ENCODE peak calls at places on chromosomes 3 and 15, in six cellular contexts. A, U, S, E, C and G are unnamed samples.

GRCh38 chr3:72246685-72247084 is 461.7 kb upstream of the PROK2 start:
- DNase-seq in S (no peak), C (peak; percentile 41), A (no peak), E (peak; percentile 50), U (no peak), G (no peak)

GRCh38 chr15:74768771-74769342 is 13.0 kb upstream of the CSK start:
- DNase-seq in C (peak; percentile 75), A (no peak), E (peak; percentile 58), S (peak; percentile 54), U (no peak), G (peak; percentile 62)

GRCh38 chr3:77690284-77690869 is 650.5 kb downstream of the ROBO2 start:
- DNase-seq in A (no peak), S (no peak), C (no peak), E (no peak), U (no peak), G (no peak)

GRCh38 chr15:95032181-95032580 is 800.8 kb downstream of the MCTP2 start:
- DNase-seq in C (no peak), A (no peak), S (no peak), U (peak; percentile 53), E (no peak), G (no peak)

GRCh38 chr15:58378241-58379085 is 53.3 kb upstream of the LIPC start:
- DNase-seq in A (no peak), U (peak; percentile 49), C (no peak), E (no peak), S (no peak), G (no peak)

GRCh38 chr3:127762787-127763105 is 59.6 kb downstream of the MGLL start:
- DNase-seq in C (no peak), A (no peak), U (no peak), E (no peak), S (no peak), G (no peak)

GRCh38 chr3:134652409-134652831 is 1.6 kb upstream of the KY start:
- DNase-seq in E (no peak), A (no peak), U (no peak), C (peak; percentile 28), S (no peak), G (no peak)

GRCh38 chr3:145798691-145799550 is 362.1 kb downstream of the PLOD2 start:
- DNase-seq in C (no peak), A (no peak), S (no peak), U (no peak), E (no peak), G (no peak)

GRCh38 chr15:91980502-91981267 is 127.2 kb downstream of the SLCO3A1 start:
- DNase-seq in U (no peak), S (no peak), E (no peak), C (no peak), A (no peak), G (no peak)

GRCh38 chr3:118710532-118710931 is 324.1 kb downstream of the IGSF11 start:
- DNase-seq in C (no peak), E (no peak), A (no peak), S (no peak), U (no peak), G (no peak)

GRCh38 chr3:48503406-48504050 is 446 bp downstream of the SHISA5 start:
- DNase-seq in C (peak; percentile 54), A (no peak), U (peak; percentile 55), S (peak; percentile 37), E (peak; percentile 46), G (no peak)

GRCh38 chr3:100879445-100879844 is 113.8 kb downstream of the ABI3BP start:
- DNase-seq in S (no peak), U (no peak), A (no peak), E (no peak), C (no peak), G (no peak)

GRCh38 chr3:50448752-50449539 is 54.5 kb downstream of the CACNA2D2 start:
- DNase-seq in E (no peak), C (no peak), S (no peak), U (no peak), A (no peak), G (no peak)

DNA sequence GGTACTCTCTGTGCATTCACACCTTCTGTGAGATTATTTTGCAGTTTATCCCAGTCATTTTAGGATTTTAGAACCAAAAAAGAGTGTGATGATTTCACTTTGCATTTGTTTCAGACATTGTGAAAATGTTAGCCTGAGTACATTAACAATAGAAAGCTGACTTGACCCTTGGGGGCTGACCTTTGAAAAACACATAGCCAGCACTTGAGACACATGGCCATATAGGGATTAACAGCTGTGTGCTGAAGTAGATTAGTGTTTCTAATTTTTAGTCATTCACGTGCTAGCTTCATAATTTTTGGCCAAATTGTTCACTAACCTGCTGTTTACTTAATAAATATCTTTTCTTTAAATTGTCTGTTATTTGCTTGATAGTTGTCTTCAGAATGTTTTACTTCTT is 3.5 kb downstream of the FEM1B start:
- DNase-seq in A (no peak), S (no peak), E (no peak), U (no peak), C (no peak), G (no peak)
- H3K4me3 ChIP-seq in A (peak overlapping the region; percentile 81), S (no peak overlapping the region), E (peak overlapping the region; percentile 95), U (peak overlapping the region; percentile 73), C (peak overlapping the region; percentile 98), G (no peak overlapping the region)

DNA sequence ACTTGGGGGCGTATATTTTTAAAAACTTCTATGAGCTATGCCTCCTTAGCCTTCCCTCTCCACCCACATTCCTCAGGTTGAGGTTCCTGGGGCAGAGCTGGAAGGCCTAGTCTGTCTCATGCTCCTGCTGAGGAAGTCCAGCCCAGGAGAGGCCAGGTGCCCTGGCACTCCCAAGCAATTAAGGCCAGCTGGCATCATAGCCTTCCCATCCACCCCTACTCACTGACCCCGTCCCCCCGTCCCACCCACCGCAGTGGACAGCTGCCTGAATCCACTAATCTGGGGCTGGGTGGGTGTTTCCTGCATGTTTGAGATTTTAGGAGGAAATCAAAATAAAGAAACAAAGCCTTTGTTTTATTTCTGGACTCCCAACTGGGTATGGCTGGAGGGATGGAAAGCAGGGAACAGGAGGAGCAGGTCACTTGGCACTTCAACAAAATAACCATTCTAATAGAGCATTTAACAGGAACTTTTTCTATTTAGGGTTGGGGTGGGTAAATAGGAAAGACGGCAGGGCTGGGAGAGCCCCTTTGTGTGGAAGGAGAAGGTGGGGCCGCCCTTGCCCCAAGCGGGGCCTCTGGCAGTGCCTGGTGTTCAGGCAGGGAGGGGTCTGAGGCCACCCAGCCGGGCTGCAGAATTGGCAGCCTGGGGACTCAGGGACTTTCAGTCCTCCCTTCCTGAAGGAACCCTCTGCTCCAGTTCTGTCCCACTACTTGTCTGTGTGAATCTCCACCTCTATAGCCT is 8.5 kb downstream of the MRAS start:
- DNase-seq in S (no peak), C (no peak), E (no peak), A (no peak), U (no peak), G (no peak)
- H3K27ac ChIP-seq in S (no peak overlapping the region), C (peak overlapping the region; percentile 43), E (peak overlapping the region; percentile 73), A (no peak overlapping the region), U (no peak overlapping the region), G (no peak overlapping the region)

GRCh38 chr3:167375478-167375877 is 4.6 kb downstream of the ZBBX start:
- DNase-seq in S (no peak), E (no peak), C (no peak), U (no peak), A (no peak), G (no peak)

GRCh38 chr3:167382127-167382526 is 2.0 kb upstream of the ZBBX start:
- DNase-seq in U (no peak), C (no peak), A (no peak), S (no peak), E (no peak), G (no peak)

GRCh38 chr3:167380004-167380689 is at the start of gene ZBBX:
- DNase-seq in S (peak; percentile 89), C (peak; percentile 89), A (peak; percentile 67), U (peak; percentile 53), E (peak; percentile 81), G (peak; percentile 87)
- H3K4me3 ChIP-seq in S (peak within 1 kb of the TSS; percentile 22), C (peak within 1 kb of the TSS; percentile 39), A (peak within 1 kb of the TSS; percentile 39), U (peak within 1 kb of the TSS; percentile 77), E (peak within 1 kb of the TSS; percentile 48), G (no peak within 1 kb of the TSS)

DNA sequence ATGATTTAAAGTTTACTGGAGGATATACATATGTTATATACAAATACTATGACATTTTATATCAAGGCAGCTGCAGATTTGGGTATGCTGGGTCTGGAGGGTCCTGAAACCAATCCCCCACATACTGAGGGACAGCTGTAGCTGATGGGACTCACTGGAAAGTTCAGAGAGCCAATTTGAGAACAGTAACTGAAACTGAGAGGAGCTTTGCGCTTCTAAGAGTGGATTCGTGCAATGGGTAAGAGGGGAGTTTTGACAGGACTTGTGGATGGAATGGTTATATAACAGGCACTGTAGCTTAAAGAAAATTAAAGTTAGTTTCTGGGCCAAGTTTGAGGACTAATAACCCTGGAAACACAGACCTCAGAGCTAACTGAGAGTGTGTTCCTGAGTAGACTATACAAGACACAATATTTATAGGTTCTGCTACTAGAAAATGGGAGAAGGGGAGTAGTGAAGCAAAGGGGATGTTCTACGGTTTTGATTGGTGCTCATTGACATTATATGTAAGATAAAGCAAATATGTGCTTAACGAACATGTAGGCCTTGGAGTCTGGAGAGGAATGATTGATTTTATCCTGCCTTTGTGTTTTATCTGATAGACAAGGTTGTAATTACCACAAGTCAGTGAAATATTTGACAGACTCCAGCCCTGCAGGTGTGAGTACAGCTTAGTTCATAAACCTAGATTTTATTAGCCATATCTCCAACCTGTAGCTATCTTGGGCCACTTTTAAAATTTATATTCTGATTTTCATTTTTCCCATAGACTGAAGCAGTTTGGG is 4.8 kb upstream of the ZMAT3 start:
- DNase-seq in U (no peak), E (no peak), C (no peak), A (no peak), S (no peak), G (no peak)
- H3K27ac ChIP-seq in U (no peak overlapping the region), E (no peak overlapping the region), C (no peak overlapping the region), A (no peak overlapping the region), S (no peak overlapping the region), G (no peak overlapping the region)

DNA sequence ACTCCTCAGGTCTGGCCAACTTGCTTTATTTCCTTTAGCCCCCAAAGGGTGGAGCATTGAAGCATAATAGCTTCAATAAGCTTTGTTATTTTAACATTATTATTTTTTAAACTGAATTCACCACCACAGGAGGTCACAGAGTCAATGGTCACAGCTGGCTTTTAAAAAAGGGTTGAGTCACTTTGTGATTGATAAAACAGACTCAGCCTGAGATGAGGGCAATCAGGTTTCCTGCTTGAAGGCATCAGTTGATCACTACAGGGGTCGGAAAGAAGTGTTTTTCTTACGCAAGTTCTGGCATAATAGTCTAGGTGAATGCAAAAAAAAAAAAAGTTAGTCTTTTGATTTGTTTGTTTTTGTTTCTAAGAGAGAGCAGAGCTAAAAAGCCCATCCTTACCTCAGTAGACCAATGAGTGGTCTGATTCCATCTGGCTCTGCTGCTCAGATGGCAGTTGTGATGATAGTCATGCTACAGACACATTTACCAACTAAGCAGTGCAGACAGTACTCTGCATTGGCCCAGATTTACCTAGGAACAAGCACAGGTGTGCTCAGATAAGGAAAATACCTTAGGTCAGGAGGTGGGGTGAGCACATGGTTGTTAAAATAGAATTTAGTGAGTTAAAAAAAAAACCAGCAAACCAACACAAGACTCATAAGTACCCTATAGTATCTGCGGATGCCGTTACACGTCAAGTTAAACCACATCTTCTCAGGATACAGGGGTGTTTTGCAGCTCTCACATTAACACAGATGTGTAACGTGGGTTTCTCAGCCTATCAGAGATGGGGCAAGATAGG is 22.6 kb downstream of the ZNF80 start:
- DNase-seq in C (no peak), A (no peak), S (no peak), U (no peak), E (no peak), G (no peak)
- H3K4me3 ChIP-seq in C (peak overlapping the region; percentile 10), A (no peak overlapping the region), S (no peak overlapping the region), U (peak overlapping the region; percentile 43), E (no peak overlapping the region), G (no peak overlapping the region)

DNA sequence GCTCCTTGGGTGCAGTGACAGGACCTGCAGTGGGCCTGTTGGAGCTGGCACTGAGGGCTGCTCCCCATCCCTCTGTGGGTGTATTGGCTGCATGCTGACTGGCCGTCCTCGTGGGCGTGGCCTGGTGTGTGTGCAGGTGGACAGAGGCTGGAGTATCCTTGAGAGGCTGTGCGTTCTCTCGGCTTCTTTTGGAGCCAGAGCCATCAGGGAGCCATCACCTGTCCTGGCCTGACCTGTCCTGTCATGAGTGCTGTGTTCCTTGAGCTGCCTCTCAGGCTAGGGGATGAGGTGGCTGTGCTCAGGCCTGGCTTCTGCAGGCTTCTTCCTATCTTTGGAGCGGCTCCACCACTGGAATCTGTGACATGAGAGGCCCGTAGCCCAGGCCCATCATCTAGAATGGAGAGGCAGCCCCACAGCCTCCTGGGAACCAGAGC is 61.5 kb downstream of the APBA2 start:
- DNase-seq in C (no peak), A (no peak), S (no peak), E (no peak), U (no peak), G (no peak)
- H3K27ac ChIP-seq in C (no peak overlapping the region), A (no peak overlapping the region), S (no peak overlapping the region), E (no peak overlapping the region), U (no peak overlapping the region), G (no peak overlapping the region)